ENCODE peak calls at places on chromosome 10, in four cellular contexts. E is cardiac muscle cell, V is iPS DF 6.9, Y is psoas muscle. T is an unnamed sample.

GRCh38 chr10:10745281-10745680 is 272.4 kb upstream of the CELF2 start:
- DNase-seq in E (no peak), V (no peak), Y (no peak), T (no peak)

GRCh38 chr10:3339531-3339950 is 167.0 kb upstream of the PITRM1 start:
- DNase-seq in E (no peak), V (no peak), Y (no peak), T (no peak)

GRCh38 chr10:26214538-26215461 is 1.8 kb upstream of the GAD2 start:
- DNase-seq in E (no peak), V (no peak), Y (no peak), T (no peak)

GRCh38 chr10:31687545-31688482 is 240.8 kb downstream of the ARHGAP12 start:
- DNase-seq in E (no peak), V (no peak), Y (no peak), T (no peak)

GRCh38 chr10:74543276-74543675 is 283.1 kb upstream of the KAT6B start:
- DNase-seq in E (no peak), V (no peak), Y (no peak), T (no peak)

GRCh38 chr10:113062977-113063967 is 113.2 kb downstream of the TCF7L2 start:
- DNase-seq in E (peak; percentile 28), V (no peak), Y (no peak), T (no peak)

GRCh38 chr10:131178956-131179355 is 132.6 kb downstream of the TCERG1L start:
- DNase-seq in E (no peak), V (no peak), Y (no peak), T (no peak)

GRCh38 chr10:323651-324293 is 188.5 kb downstream of the ZMYND11 start:
- DNase-seq in E (no peak), V (no peak), Y (peak; percentile 86), T (peak; percentile 49)

GRCh38 chr10:24929904-24930303 is 22.5 kb downstream of the PRTFDC1 start:
- DNase-seq in E (no peak), V (no peak), Y (no peak), T (no peak)

GRCh38 chr10:12482586-12482985 is 133.2 kb downstream of the CAMK1D start:
- DNase-seq in E (peak; percentile 76), V (no peak), Y (no peak), T (no peak)

GRCh38 chr10:70588852-70589570 is 13.5 kb downstream of the PRF1 start:
- DNase-seq in E (no peak), V (no peak), Y (no peak), T (no peak)

GRCh38 chr10:107474650-107475049 is 310.1 kb upstream of the SORCS1 start:
- DNase-seq in E (no peak), V (no peak), Y (no peak), T (no peak)
- H3K9me3 ChIP-seq in E (no peaks in the 10 kb centered on the region), V (no peaks in the 10 kb centered on the region), Y (no peaks in the 10 kb centered on the region), T (no peaks in the 10 kb centered on the region)

DNA sequence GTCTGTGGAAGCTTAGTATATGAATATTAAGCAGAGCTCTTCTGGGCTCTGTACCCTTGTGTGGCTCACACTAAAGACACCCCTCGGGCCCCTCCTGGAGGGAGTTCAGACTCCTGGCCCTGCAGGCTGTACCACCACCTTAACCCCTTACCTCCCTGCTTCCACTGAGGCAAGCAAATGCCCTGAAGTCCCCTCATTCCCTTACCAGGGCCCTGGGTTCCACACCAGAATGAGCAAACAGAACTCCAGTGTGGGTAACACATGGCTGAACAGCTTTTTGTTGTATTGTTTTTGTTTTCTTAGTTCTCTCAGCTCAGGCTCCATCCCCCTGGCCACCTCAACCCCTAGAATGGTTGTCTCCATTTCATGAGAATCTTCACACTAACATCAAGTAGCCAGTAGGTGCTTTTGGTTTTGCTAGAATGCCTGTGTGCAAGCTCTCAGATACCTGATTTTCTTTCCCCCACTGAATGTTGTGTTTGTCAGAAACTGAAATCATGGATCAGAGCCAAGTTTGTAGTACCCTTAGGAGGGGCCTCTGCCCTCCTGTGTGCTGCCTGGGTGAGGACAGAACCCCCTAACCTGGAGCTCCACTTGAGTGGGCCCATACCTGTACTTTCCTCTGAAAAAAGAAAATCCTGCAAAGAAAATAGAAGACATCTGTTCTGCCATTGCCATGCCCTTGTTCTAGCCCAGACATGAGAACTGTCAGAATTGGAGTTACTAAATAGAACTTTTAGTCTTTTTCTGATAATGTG is 2.8 kb upstream of the WAPL start:
- DNase-seq in E (no peak), V (no peak), Y (no peak), T (no peak)
- H3K4me3 ChIP-seq in E (no peak overlapping the region), V (no peak overlapping the region), Y (no peak overlapping the region), T (no peak overlapping the region)

GRCh38 chr10:119279441-119279840 is 72.1 kb downstream of the GRK5 start:
- DNase-seq in E (no peak), V (no peak), Y (no peak), T (no peak)

GRCh38 chr10:119282446-119282845 is 75.1 kb downstream of the GRK5 start:
- DNase-seq in E (no peak), V (no peak), Y (no peak), T (no peak)

GRCh38 chr10:119283387-119283786 is 76.0 kb downstream of the GRK5 start:
- DNase-seq in E (no peak), V (no peak), Y (no peak), T (no peak)

GRCh38 chr10:119283818-119284217 is 76.4 kb downstream of the GRK5 start:
- DNase-seq in E (no peak), V (no peak), Y (no peak), T (no peak)

GRCh38 chr10:119281581-119282071 is 74.3 kb downstream of the GRK5 start:
- DNase-seq in E (no peak), V (no peak), Y (peak; percentile 81), T (no peak)
- H3K9me3 ChIP-seq in E (no peaks in the 10 kb centered on the region), V (no peaks in the 10 kb centered on the region), Y (no peaks in the 10 kb centered on the region), T (no peaks in the 10 kb centered on the region)

DNA sequence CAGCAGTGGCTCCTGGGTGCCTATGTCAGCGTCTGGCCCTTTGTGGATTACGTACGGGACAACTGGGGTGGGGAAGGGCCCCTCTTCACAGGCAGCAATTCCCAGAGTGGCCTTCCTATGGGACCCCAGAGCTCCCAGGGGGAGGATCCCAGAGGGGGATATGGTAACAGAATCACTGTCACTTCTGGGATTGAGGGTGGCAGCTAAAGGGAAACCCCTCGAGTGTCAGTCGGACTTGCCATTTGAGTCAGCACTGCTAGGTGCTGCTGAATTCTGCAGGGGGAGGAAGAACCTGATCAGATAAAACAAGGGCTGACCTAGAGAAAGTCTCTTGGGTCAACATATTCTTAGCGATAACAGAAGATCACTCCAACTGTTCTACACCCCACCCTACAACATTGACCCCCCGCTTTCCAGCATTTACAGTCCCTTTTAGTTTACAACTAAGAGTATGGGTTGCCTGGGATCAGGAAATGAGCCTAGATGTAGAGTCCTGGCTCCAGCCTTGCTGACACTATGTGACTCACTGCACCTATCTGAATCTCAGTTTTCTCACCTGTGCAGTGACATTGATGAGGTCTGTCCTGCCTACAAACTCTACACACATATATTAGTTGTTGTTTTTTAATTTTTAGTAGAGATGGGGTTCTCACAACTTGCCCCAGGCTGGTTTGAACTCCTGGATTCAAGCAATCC is 12.3 kb upstream of the DDIT4 start:
- DNase-seq in E (no peak), V (no peak), Y (no peak), T (no peak)
- H3K4me3 ChIP-seq in E (peak overlapping the region; percentile 21), V (peak overlapping the region; percentile 18), Y (peak overlapping the region; percentile 65), T (peak overlapping the region; percentile 72)

GRCh38 chr10:86027346-86027745 is 339.2 kb downstream of the GRID1 start:
- DNase-seq in E (no peak), V (no peak), Y (no peak), T (no peak)
- H3K9me3 ChIP-seq in E (no peaks in the 10 kb centered on the region), V (peaks cover 3% of the 10 kb centered on the region), Y (no peaks in the 10 kb centered on the region), T (no peaks in the 10 kb centered on the region)

GRCh38 chr10:35386594-35387174 is 50.4 kb downstream of the CCNY start:
- DNase-seq in E (peak; percentile 65), V (no peak), Y (no peak), T (no peak)

GRCh38 chr10:35390441-35390840 is 54.1 kb downstream of the CCNY start:
- DNase-seq in E (no peak), V (no peak), Y (no peak), T (no peak)

GRCh38 chr10:35387768-35388167 is 51.5 kb downstream of the CCNY start:
- DNase-seq in E (no peak), V (no peak), Y (no peak), T (no peak)

GRCh38 chr10:35388197-35388596 is 51.9 kb downstream of the CCNY start:
- DNase-seq in E (no peak), V (no peak), Y (no peak), T (no peak)

GRCh38 chr10:35388682-35389081 is 52.4 kb downstream of the CCNY start:
- DNase-seq in E (no peak), V (no peak), Y (no peak), T (no peak)
- H3K4me3 ChIP-seq in E (no peak overlapping the region), V (no peak overlapping the region), Y (no peak overlapping the region), T (no peak overlapping the region)

T was measured in CD8-positive, alpha-beta memory T cell.